ENCODE peak calls at places on chromosomes 11 and 22, in five cellular contexts. B is A549, Q is prostate gland, Y is psoas muscle, V is astrocyte of the spinal cord. S is an unnamed sample.

GRCh38 chr22:41831383-41831782 is 1.5 kb upstream of the SREBF2 start:
- DNase-seq in V (no peak), B (no peak), Y (peak; percentile 31), Q (no peak), S (no peak)

GRCh38 chr22:44671742-44672141 is 30.3 kb upstream of the PRR5 start:
- DNase-seq in Y (no peak), B (peak; percentile 43), V (no peak), Q (no peak), S (no peak)

GRCh38 chr11:59076876-59077571 is 9.1 kb upstream of the GLYATL1B start:
- DNase-seq in V (no peak), Y (no peak), B (no peak), Q (no peak), S (no peak)

GRCh38 chr11:67409261-67409666 is 5.4 kb downstream of the TBC1D10C start:
- DNase-seq in V (no peak), B (no peak), Q (no peak), Y (no peak), S (no peak)

GRCh38 chr22:36344106-36344827 is 43.5 kb downstream of the MYH9 start:
- DNase-seq in V (no peak), B (no peak), Y (no peak), Q (no peak), S (no peak)

GRCh38 chr11:112759418-112759817 is 201.8 kb upstream of the NCAM1 start:
- DNase-seq in V (no peak), Y (no peak), B (no peak), Q (no peak), S (no peak)

GRCh38 chr22:46758867-46759290 is 3.6 kb upstream of the TBC1D22A start:
- DNase-seq in Q (no peak), B (peak; percentile 72), V (peak; percentile 66), Y (no peak), S (no peak)

GRCh38 chr11:4839851-4840549 is 9.0 kb downstream of the OR51S1 start:
- DNase-seq in B (no peak), Q (no peak), Y (no peak), V (no peak), S (no peak)

GRCh38 chr11:23123766-23124165 is 263.5 kb upstream of the CCDC179 start:
- DNase-seq in Q (no peak), B (peak; percentile 16), V (peak; percentile 44), Y (no peak), S (no peak)

GRCh38 chr11:90321018-90321417 is 98.2 kb upstream of the CHORDC1 start:
- DNase-seq in Y (no peak), V (no peak), B (no peak), Q (no peak), S (no peak)

GRCh38 chr22:46049726-46050450 is 72.9 kb upstream of the WNT7B start:
- DNase-seq in Q (no peak), Y (no peak), B (no peak), V (no peak), S (no peak)

GRCh38 chr11:117697319-117697718 is 99.7 kb downstream of the DSCAML1 start:
- DNase-seq in B (no peak), Y (no peak), V (no peak), Q (no peak), S (no peak)

GRCh38 chr11:23143031-23143430 is 282.8 kb upstream of the CCDC179 start:
- DNase-seq in Y (no peak), Q (no peak), B (no peak), V (peak; percentile 1), S (no peak)

GRCh38 chr11:73623651-73624050 is 22.7 kb upstream of the PLEKHB1 start:
- DNase-seq in B (no peak), V (no peak), Q (no peak), Y (no peak), S (no peak)

GRCh38 chr11:131668867-131669780 is 298.7 kb downstream of the NTM start:
- DNase-seq in Q (no peak), V (peak; percentile 26), Y (peak; percentile 29), B (peak; percentile 42), S (no peak)
- TF ChIP-seq CTCF in Q (no peak), V (peak; percentile 76), Y (peak; percentile 29), B (peak; percentile 22), S (peak; percentile 67)

GRCh38 chr11:45213316-45213665 is 66.9 kb downstream of the PRDM11 start:
- DNase-seq in Y (no peak), Q (no peak), V (no peak), B (no peak), S (no peak)

GRCh38 chr11:45213717-45214116 is 67.3 kb downstream of the PRDM11 start:
- DNase-seq in Q (no peak), Y (no peak), V (no peak), B (no peak), S (no peak)

GRCh38 chr11:45210846-45211245 is 64.4 kb downstream of the PRDM11 start:
- DNase-seq in Q (no peak), V (no peak), Y (no peak), B (no peak), S (no peak)

GRCh38 chr11:45211732-45212131 is 65.3 kb downstream of the PRDM11 start:
- DNase-seq in Q (no peak), V (no peak), B (no peak), Y (no peak), S (no peak)

GRCh38 chr11:45212566-45213315 is 66.3 kb downstream of the PRDM11 start:
- DNase-seq in Q (no peak), Y (no peak), B (peak; percentile 25), V (no peak), S (no peak)
- TF ChIP-seq CTCF in Q (no peak), Y (no peak), B (peak; percentile 18), V (no peak), S (no peak)

GRCh38 chr11:47233051-47233450 is 15.6 kb downstream of the ACP2 start:
- DNase-seq in B (no peak), Q (no peak), Y (no peak), V (no peak), S (no peak)

GRCh38 chr11:47234669-47235075 is 13.9 kb downstream of the ACP2 start:
- DNase-seq in V (peak; percentile 54), Y (no peak), Q (peak; percentile 79), B (peak; percentile 84), S (no peak)

GRCh38 chr11:47235163-47235562 is 13.5 kb downstream of the ACP2 start:
- DNase-seq in Q (no peak), B (no peak), Y (no peak), V (no peak), S (no peak)

GRCh38 chr11:47236482-47236881 is 12.1 kb downstream of the ACP2 start:
- DNase-seq in Q (no peak), Y (no peak), V (peak; percentile 28), B (no peak), S (no peak)

DNA sequence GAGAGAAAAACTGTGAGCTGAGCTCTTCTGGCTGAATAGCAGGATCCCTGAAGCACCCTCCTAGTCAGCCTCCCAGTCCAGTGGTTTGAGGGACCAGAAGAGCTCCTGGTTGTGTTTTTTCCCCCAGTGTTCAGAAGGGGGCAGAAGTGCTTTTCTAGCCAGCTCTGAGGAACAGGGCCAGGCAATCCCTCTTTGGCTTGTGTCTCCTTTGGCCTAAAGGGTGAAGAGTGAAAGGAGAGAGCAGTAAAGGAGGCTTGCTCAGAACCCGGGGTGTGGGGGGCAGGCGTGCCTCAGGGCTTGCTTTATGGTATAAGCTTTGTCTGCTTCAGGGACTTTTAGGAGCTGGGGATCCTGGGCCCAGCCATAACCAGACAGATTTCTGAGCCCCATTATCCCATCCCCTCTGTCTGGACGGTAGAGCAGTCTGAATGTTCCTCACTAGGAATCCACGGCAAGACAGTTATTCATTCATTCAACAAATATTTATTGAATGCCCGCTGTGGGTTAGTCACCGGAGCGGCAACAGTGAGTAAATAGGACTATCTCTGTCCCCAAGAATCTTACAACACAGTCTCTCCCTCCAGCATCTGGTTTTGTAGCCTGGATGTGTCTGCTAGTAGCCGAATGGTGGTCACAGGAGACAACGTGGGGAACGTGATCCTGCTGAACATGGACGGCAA is 14.5 kb downstream of the ACP2 start:
- DNase-seq in V (peak; percentile 68), B (peak; percentile 90), Y (no peak), Q (no peak), S (no peak)
- TF ChIP-seq CTCF in V (peak; percentile 62), B (peak; percentile 67), Y (peak; percentile 16), Q (no peak), S (peak; percentile 42)

DNA sequence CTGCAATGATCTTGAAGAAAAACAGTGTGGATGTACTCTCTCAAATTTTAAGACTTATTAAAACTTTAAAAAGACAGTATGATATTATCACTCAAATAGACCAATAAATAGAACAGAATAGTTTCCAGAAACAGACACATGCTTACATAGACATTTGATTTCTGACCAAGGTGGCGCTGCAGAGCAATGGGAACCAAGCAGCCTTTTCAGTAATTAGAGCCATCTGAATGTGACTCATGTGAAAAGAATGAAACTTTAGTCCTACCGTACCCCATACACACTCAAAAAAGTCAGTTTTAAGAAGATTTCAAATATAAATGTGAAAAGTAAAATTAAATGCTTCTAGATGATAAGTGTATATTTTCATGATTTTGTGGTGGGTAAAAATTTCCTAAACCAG is 74.2 kb upstream of the MS4A8 start:
- DNase-seq in Y (no peak), Q (peak; percentile 39), V (peak; percentile 1), B (peak; percentile 24), S (no peak)
- TF ChIP-seq CTCF in Y (no peak), Q (no peak), V (peak; percentile 21), B (no peak), S (peak; percentile 53)

GRCh38 chr11:12441081-12441801 is 63.9 kb downstream of the PARVA start:
- DNase-seq in Y (no peak), V (peak; percentile 68), Q (no peak), B (no peak), S (no peak)
- TF ChIP-seq CTCF in Y (no peak), V (no peak), Q (no peak), B (no peak), S (no peak)

GRCh38 chr11:78957481-78958245 is 383.0 kb upstream of the NARS2 start:
- DNase-seq in Q (no peak), Y (no peak), B (no peak), V (peak; percentile 41), S (no peak)

GRCh38 chr11:78961938-78962701 is 387.5 kb upstream of the NARS2 start:
- DNase-seq in B (no peak), Y (no peak), V (peak; percentile 71), Q (no peak), S (no peak)

GRCh38 chr11:78958444-78958843 is 383.8 kb upstream of the NARS2 start:
- DNase-seq in Y (no peak), V (no peak), Q (no peak), B (no peak), S (no peak)

GRCh38 chr11:78961186-78961782 is 386.6 kb upstream of the NARS2 start:
- DNase-seq in B (peak; percentile 44), Y (no peak), Q (peak; percentile 44), V (peak; percentile 33), S (no peak)
- TF ChIP-seq CTCF in B (peak; percentile 27), Y (peak; percentile 29), Q (no peak), V (peak; percentile 64), S (peak; percentile 61)

S was measured in osteocyte.